ENCODE peak calls at places on chromosomes 1 and 21, in five cellular contexts. X is tibial nerve; C is coronary artery; K is CD8-positive, alpha-beta T cell; D is adrenal gland. O is an unnamed sample.

GRCh38 chr1:15100369-15101111 is 53.0 kb upstream of the TMEM51 start:
- DNase-seq in X (no peak), C (no peak), K (peak), D (peak), O (peak)

GRCh38 chr21:34877485-34878128 is 171.5 kb downstream of the RUNX1 start:
- DNase-seq in X (no peak), C (no peak), K (no peak), D (no peak), O (peak)

GRCh38 chr1:85371021-85371420 is 93.9 kb downstream of the DDAH1 start:
- DNase-seq in X (no peak), C (no peak), K (no peak), D (no peak), O (no peak)

GRCh38 chr1:209325492-209325891 is 258.0 kb upstream of the CAMK1G start:
- DNase-seq in X (no peak), C (no peak), K (no peak), D (no peak), O (peak)

GRCh38 chr1:27380223-27380622 is 2.9 kb downstream of the CD164L2 start:
- DNase-seq in X (no peak), C (no peak), K (no peak), D (no peak), O (no peak)

GRCh38 chr1:197302775-197303174 is 34.7 kb downstream of the CRB1 start:
- DNase-seq in X (no peak), C (no peak), K (no peak), D (no peak), O (peak)

GRCh38 chr1:54542962-54543539 is 5.0 kb upstream of the ACOT11 start:
- DNase-seq in X (no peak), C (no peak), K (no peak), D (no peak), O (no peak)

GRCh38 chr1:54170961-54171460 is 18.2 kb upstream of the CDCP2 start:
- DNase-seq in X (no peak), C (no peak), K (no peak), D (no peak), O (no peak)

GRCh38 chr21:25938673-25939395 is 204.1 kb downstream of the GABPA start:
- DNase-seq in X (no peak), C (no peak), K (no peak), D (no peak), O (no peak)

GRCh38 chr1:85911742-85912141 is 203.5 kb upstream of the ZNHIT6 start:
- DNase-seq in X (no peak), C (no peak), K (no peak), D (no peak), O (no peak)

GRCh38 chr21:27268290-27268689 is 301.4 kb upstream of the ADAMTS5 start:
- DNase-seq in X (no peak), C (no peak), K (no peak), D (no peak), O (no peak)

GRCh38 chr1:6969106-6969505 is 183.9 kb downstream of the CAMTA1 start:
- DNase-seq in X (no peak), C (no peak), K (no peak), D (no peak), O (no peak)

GRCh38 chr1:109299087-109299983 is 7.5 kb downstream of the MYBPHL start:
- DNase-seq in X (peak), C (no peak), K (no peak), D (peak), O (no peak)

GRCh38 chr1:14516974-14517812 is 81.3 kb upstream of the KAZN start:
- DNase-seq in X (no peak), C (peak), K (no peak), D (peak), O (peak)

GRCh38 chr1:156108664-156109241 is 5.8 kb upstream of the LMNA start:
- DNase-seq in X (no peak), C (no peak), K (no peak), D (no peak), O (no peak)

GRCh38 chr21:29332461-29333354 is 34.0 kb downstream of the BACH1 start:
- DNase-seq in X (no peak), C (no peak), K (no peak), D (peak), O (no peak)

GRCh38 chr21:33339135-33339534 is 14.4 kb downstream of the IFNAR1 start:
- DNase-seq in X (no peak), C (no peak), K (no peak), D (no peak), O (no peak)

GRCh38 chr1:71413441-71414170 is 332.8 kb upstream of the ZRANB2 start:
- DNase-seq in X (no peak), C (no peak), K (no peak), D (no peak), O (no peak)

GRCh38 chr1:112298558-112298957 is 97.5 kb upstream of the CTTNBP2NL start:
- DNase-seq in X (peak), C (no peak), K (peak), D (peak), O (peak)

GRCh38 chr1:10915594-10915993 is 96.9 kb upstream of the TARDBP start:
- DNase-seq in X (no peak), C (no peak), K (no peak), D (no peak), O (no peak)

GRCh38 chr1:182484531-182485257 is 34.7 kb downstream of the RGSL1 start:
- DNase-seq in X (no peak), C (no peak), K (no peak), D (no peak), O (peak)

GRCh38 chr21:35940074-35940927 is 120.0 kb downstream of the SETD4 start:
- DNase-seq in X (peak), C (no peak), K (no peak), D (peak), O (peak)

GRCh38 chr1:229309074-229309473 is 33.8 kb downstream of the CCSAP start:
- DNase-seq in X (no peak), C (no peak), K (no peak), D (no peak), O (no peak)

GRCh38 chr1:232274236-232274855 is 355.6 kb downstream of the SIPA1L2 start:
- DNase-seq in X (no peak), C (no peak), K (no peak), D (no peak), O (no peak)

DNA sequence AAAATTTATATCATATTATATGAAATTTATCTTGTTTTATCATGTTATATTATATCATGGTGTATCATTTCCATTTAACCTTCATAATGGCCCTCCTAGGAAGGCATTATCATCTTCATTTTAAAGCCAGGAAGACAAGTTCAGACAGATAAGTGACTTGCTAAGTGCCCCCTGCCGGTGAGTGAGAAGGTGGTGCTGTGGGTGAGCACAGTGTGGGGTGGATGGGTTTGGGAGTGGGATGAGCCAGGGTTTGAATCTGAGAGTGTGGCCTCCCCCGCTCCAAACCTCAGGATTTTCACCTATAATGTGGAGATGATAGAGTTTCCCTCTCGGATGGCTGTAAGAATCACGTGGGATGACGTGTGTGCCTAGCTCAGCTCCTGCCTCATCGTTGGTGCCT is 108.7 kb upstream of the IGSF21 start:
- DNase-seq in X (no peak), C (no peak), K (no peak), D (no peak), O (no peak)
- TF ChIP-seq CTCF in X (no peak), C (no peak), K (no peak), D (no peak), O (no peak)

GRCh38 chr1:38337711-38338110 is 291.1 kb upstream of the POU3F1 start:
- DNase-seq in X (no peak), C (peak), K (no peak), D (no peak), O (no peak)

GRCh38 chr1:38336961-38337360 is 290.4 kb upstream of the POU3F1 start:
- DNase-seq in X (no peak), C (peak), K (no peak), D (no peak), O (no peak)

GRCh38 chr1:38340409-38340808 is 293.8 kb upstream of the POU3F1 start:
- DNase-seq in X (no peak), C (peak), K (no peak), D (no peak), O (no peak)

GRCh38 chr1:38344705-38345104 is 298.1 kb upstream of the POU3F1 start:
- DNase-seq in X (no peak), C (peak), K (no peak), D (no peak), O (no peak)

GRCh38 chr1:38341694-38342093 is 295.1 kb upstream of the POU3F1 start:
- DNase-seq in X (no peak), C (peak), K (no peak), D (no peak), O (no peak)
- H3K27ac ChIP-seq in X (no peak), C (no peak), K (no peak), D (no peak), O (no peak)

DNA sequence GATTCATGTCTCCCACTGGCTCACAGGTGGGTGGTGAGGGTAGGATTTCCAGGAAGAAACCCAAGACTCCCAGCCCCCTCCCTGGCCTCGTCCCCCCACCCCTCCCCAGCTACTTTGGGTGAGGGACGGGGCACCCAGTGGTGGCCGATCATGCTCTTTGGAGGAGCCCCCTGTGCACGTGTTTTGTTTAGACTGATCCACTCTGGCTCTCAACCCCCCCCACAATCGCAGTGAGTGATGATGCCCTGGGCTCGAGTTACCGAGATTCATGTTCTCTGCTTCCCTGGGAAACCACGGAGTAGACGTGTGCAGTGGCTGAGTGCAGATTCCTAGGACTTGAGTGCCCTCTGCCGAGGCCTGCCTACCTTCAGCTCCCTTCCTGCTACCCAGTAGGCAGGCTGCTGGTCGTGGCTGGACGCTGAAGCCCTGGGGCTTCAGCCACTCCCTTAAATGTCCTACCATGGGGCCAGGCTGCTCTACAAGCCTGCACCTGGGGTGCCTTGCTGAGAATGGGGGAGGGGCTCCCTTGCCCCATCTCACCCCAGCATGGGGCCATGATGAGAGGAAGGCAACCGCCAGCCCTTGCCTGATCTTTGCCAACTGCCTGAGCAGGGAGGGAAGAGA is 3.9 kb upstream of the GRIK3 start:
- DNase-seq in X (no peak), C (no peak), K (no peak), D (peak), O (peak)
- TF ChIP-seq CTCF in X (no peak), C (no peak), K (no peak), D (no peak), O (no peak)

GRCh38 chr1:199591468-199591867 is 436.0 kb upstream of the NR5A2 start:
- DNase-seq in X (no peak), C (no peak), K (no peak), D (no peak), O (no peak)
- H3K27ac ChIP-seq in X (no peak), C (no peak), K (no peak), D (no peak), O (no peak)

GRCh38 chr1:29341936-29342335 is 105.6 kb downstream of the PTPRU start:
- DNase-seq in X (no peak), C (no peak), K (no peak), D (no peak), O (no peak)
- TF ChIP-seq CTCF in X (no peak), C (no peak), K (no peak), D (no peak), O (no peak)

GRCh38 chr1:224338150-224338838 is 8.3 kb upstream of the NVL start:
- DNase-seq in X (no peak), C (no peak), K (no peak), D (no peak), O (no peak)
- H3K27ac ChIP-seq in X (no peak), C (no peak), K (no peak), D (no peak), O (no peak)